ENCODE peak calls at places on chromosomes 5 and 9, in eight cellular contexts. E is body of pancreas, Y is brain microvascular endothelial cell, S is endothelial cell of umbilical vein, U is transverse colon, R is tibial nerve, W is tibial artery, A is pancreas. L is an unnamed sample.

GRCh38 chr5:178538624-178539344 is 51.4 kb downstream of the COL23A1 start:
- DNase-seq in Y (no peak), S (no peak), W (no peak), R (no peak), E (no peak), U (no peak), A (no peak), L (no peak)

GRCh38 chr9:119905706-119906105 is 536.5 kb upstream of the BRINP1 start:
- DNase-seq in S (no peak), U (no peak), E (no peak), R (no peak), A (no peak), W (no peak), Y (no peak), L (no peak)

GRCh38 chr5:32274548-32275420 is 38.0 kb downstream of the MTMR12 start:
- DNase-seq in A (no peak), S (peak), Y (peak), R (no peak), W (no peak), E (no peak), U (no peak), L (peak)

GRCh38 chr5:179137001-179137642 is 76.9 kb downstream of the ZNF354C start:
- DNase-seq in W (no peak), S (no peak), R (no peak), A (no peak), E (no peak), Y (no peak), U (no peak), L (peak)

GRCh38 chr9:129867138-129868032 is 32.1 kb downstream of the USP20 start:
- DNase-seq in U (no peak), S (no peak), Y (no peak), W (no peak), A (no peak), R (no peak), E (no peak), L (no peak)

GRCh38 chr5:1800470-1801060 is 642 bp upstream of the NDUFS6 start:
- DNase-seq in Y (no peak), S (peak), R (no peak), W (peak), A (no peak), U (peak), E (no peak), L (no peak)

GRCh38 chr5:54013556-54014157 is 296.7 kb downstream of the ARL15 start:
- DNase-seq in A (no peak), S (peak), Y (peak), E (peak), R (no peak), U (peak), W (no peak), L (no peak)

GRCh38 chr9:131642496-131643083 is 97.3 kb downstream of the PRRT1B start:
- DNase-seq in E (no peak), R (no peak), W (no peak), S (no peak), Y (no peak), U (no peak), A (no peak), L (no peak)

GRCh38 chr5:81006955-81007636 is 46.9 kb downstream of the RASGRF2 start:
- DNase-seq in E (no peak), R (no peak), S (no peak), A (no peak), W (no peak), Y (no peak), U (no peak), L (no peak)

GRCh38 chr9:129735546-129735945 is 17.3 kb downstream of the PTGES start:
- DNase-seq in E (no peak), Y (no peak), W (no peak), U (no peak), A (no peak), S (no peak), R (no peak), L (no peak)

GRCh38 chr5:19987594-19988345 is at the start of gene CDH18:
- DNase-seq in A (peak), E (peak), U (no peak), S (peak), R (peak), Y (peak), W (peak), L (peak)

GRCh38 chr9:116151966-116152381 is 1.6 kb upstream of the PAPPA start:
- DNase-seq in S (peak), A (no peak), U (no peak), Y (peak), E (no peak), R (no peak), W (no peak), L (no peak)

GRCh38 chr9:125633116-125633743 is 73.8 kb downstream of the MAPKAP1 start:
- DNase-seq in E (peak), U (no peak), A (no peak), Y (no peak), R (no peak), S (no peak), W (no peak), L (no peak)

GRCh38 chr9:84322830-84323229 is 17.7 kb downstream of the SLC28A3 start:
- DNase-seq in E (no peak), W (no peak), A (no peak), Y (peak), U (no peak), S (peak), R (no peak), L (no peak)

GRCh38 chr5:15720515-15720914 is 220.5 kb downstream of the FBXL7 start:
- DNase-seq in R (no peak), S (no peak), A (no peak), E (no peak), U (no peak), Y (no peak), W (no peak), L (no peak)

GRCh38 chr9:127336708-127337352 is 60.1 kb upstream of the SLC2A8 start:
- DNase-seq in R (peak), A (peak), U (peak), S (peak), W (peak), Y (peak), E (peak), L (peak)

GRCh38 chr9:36036780-36037579 is at the start of gene RECK:
- DNase-seq in W (peak), S (peak), U (peak), Y (peak), A (peak), R (peak), E (peak), L (peak)

GRCh38 chr5:118692811-118693342 is 295.5 kb downstream of the DTWD2 start:
- DNase-seq in R (no peak), S (no peak), A (no peak), W (no peak), E (no peak), Y (no peak), U (no peak), L (peak)

GRCh38 chr5:19044931-19045695 is 942.9 kb downstream of the CDH18 start:
- DNase-seq in S (no peak), W (no peak), R (no peak), A (no peak), U (no peak), E (no peak), Y (no peak), L (no peak)

GRCh38 chr9:37034320-37034937 is 361 bp upstream of the PAX5 start:
- DNase-seq in W (no peak), S (no peak), Y (no peak), A (peak), R (no peak), U (peak), E (no peak), L (no peak)

GRCh38 chr9:125457357-125457756 is 195.7 kb downstream of the GAPVD1 start:
- DNase-seq in R (no peak), U (no peak), Y (no peak), E (no peak), W (no peak), S (no peak), A (no peak), L (no peak)

GRCh38 chr5:176780951-176781350 is 29.4 kb upstream of the UNC5A start:
- DNase-seq in R (no peak), W (peak), E (peak), S (no peak), A (peak), U (no peak), Y (no peak), L (peak)

GRCh38 chr9:3676766-3677165 is 151.0 kb upstream of the RFX3 start:
- DNase-seq in S (no peak), E (no peak), W (no peak), U (no peak), Y (no peak), R (no peak), A (no peak), L (no peak)

DNA sequence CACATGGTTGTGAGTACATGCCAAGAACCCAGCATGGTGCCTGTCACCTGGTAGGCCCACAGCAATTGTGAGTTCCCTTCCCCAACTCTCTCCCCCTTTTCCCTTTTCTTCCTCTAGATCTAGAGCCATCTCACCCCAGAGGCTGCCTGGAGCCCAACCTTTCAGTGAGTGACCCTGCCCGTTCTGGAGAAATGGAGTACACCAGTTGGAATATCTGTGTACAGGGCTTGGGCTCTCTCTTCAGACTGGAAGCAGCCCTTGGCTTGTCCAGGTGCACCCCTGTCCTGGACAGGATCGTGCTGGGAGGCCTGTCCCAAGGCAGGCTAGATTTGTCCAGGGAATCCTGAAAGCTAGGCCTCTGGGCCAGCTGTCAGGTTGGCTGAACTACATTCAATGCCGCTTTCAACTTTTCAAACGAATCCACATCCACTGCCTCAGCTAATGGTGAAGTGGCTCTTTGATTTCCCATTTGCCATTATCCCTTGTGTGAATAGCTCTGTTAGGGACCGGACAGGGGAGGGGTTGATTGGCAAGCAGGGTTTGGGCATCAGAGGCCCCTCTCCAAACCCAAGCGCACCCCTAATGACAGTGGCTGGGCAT is 211.0 kb downstream of the DAB2IP start:
- DNase-seq in U (no peak), S (no peak), Y (no peak), R (no peak), A (no peak), W (no peak), E (no peak), L (no peak)
- H3K27ac ChIP-seq in U (no peak), S (no peak), Y (no peak), R (no peak), A (no peak), W (no peak), E (no peak), L (no peak)

GRCh38 chr5:151155777-151156731 is 1.5 kb downstream of the ANXA6 start:
- DNase-seq in E (peak), R (no peak), U (peak), S (peak), Y (peak), W (peak), A (no peak), L (peak)
- TF ChIP-seq CTCF in E (no peak), R (no peak), U (no peak), S (no peak), Y (peak), W (no peak), A (no peak), L (no peak)

DNA sequence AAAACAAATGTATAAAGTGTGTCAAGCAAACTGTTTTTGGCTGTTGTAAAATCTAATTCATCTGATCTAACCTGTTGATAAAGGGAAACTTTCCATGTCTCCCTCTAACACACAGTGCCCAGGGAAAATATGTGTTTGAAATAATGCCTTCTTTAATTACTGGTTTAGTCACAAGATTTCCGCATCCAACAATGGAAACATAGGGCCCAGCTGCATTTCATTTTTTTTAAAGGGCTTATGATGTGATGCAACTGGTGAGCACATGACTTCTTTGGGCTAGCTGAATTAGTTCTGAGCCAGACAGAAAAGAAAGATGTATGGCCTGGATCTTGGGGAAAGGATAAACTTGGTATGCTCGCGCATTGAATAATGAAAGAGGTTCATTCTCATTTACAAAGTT is 30.5 kb downstream of the SLC25A46 start:
- DNase-seq in U (no peak), E (no peak), A (no peak), W (no peak), S (no peak), Y (peak), R (no peak), L (no peak)
- H3K27ac ChIP-seq in U (no peak), E (no peak), A (no peak), W (peak), S (no peak), Y (peak), R (no peak), L (no peak)

DNA sequence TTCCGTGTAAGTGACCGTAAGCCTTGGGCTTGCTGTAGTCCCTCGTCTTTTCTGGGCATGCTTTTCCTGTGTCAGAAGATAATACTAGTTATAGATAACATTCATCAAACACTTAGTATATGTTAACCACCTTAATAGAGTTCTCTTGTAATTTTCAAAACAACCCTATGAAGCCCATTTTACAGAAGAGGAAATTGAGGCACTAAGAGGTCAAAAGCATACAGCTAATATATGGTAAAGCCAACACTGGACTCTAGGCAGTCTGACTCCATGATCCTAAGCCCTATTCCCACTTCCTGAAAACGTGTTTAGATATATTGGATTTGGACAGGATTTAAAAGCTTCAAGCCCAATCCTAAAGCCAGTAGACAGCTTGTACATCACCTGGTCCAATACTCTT is 153.8 kb downstream of the CEP120 start:
- DNase-seq in E (no peak), U (no peak), S (no peak), R (no peak), A (no peak), Y (no peak), W (no peak), L (no peak)
- TF ChIP-seq CTCF in E (no peak), U (no peak), S (no peak), R (no peak), A (no peak), Y (no peak), W (no peak), L (no peak)

GRCh38 chr5:132807163-132807838 is 5.8 kb upstream of the SOWAHA start:
- DNase-seq in E (peak), W (peak), S (no peak), U (peak), Y (no peak), A (no peak), R (no peak), L (no peak)
- H3K27ac ChIP-seq in E (peak), W (no peak), S (no peak), U (peak), Y (no peak), A (peak), R (no peak), L (no peak)

GRCh38 chr5:56359809-56360685 is 126.9 kb upstream of the ANKRD55 start:
- DNase-seq in A (no peak), U (no peak), E (no peak), W (no peak), Y (no peak), S (no peak), R (no peak), L (no peak)

GRCh38 chr5:56357426-56357825 is 124.3 kb upstream of the ANKRD55 start:
- DNase-seq in Y (no peak), E (no peak), U (no peak), R (no peak), A (no peak), W (no peak), S (no peak), L (no peak)

GRCh38 chr5:56359429-56359781 is 126.3 kb upstream of the ANKRD55 start:
- DNase-seq in Y (no peak), S (no peak), R (no peak), W (no peak), U (no peak), A (no peak), E (no peak), L (no peak)

GRCh38 chr5:56358046-56358445 is 124.9 kb upstream of the ANKRD55 start:
- DNase-seq in R (no peak), E (no peak), A (no peak), Y (no peak), W (no peak), S (no peak), U (no peak), L (no peak)

GRCh38 chr5:56358703-56359428 is 125.7 kb upstream of the ANKRD55 start:
- DNase-seq in S (peak), U (no peak), Y (peak), E (peak), A (peak), R (no peak), W (peak), L (peak)
- TF ChIP-seq CTCF in S (no peak), U (no peak), Y (no peak), E (peak), A (no peak), R (no peak), W (no peak), L (no peak)

DNA sequence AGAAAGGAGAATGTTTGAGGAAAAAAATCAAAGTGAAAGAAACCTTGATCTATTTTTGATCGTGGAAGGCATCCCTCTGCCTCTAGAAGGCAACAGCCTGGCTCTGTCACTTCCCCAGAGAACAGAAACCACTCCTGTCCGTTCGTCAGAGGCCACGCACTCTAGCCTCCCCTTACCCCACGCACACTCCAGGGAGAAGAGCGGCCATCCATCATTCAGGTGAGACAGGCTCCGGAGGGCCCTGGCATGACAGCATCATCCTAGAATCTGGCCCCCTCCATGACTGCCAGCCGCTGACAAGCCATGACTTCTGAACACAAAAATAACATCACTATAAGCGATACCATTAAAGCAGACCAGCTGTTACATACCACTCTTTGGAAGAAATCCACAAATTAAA is 135.8 kb downstream of the ROR2 start:
- DNase-seq in U (no peak), W (peak), Y (no peak), A (no peak), S (no peak), R (no peak), E (no peak), L (no peak)
- H3K27ac ChIP-seq in U (peak), W (no peak), Y (no peak), A (no peak), S (no peak), R (no peak), E (no peak), L (no peak)

DNA sequence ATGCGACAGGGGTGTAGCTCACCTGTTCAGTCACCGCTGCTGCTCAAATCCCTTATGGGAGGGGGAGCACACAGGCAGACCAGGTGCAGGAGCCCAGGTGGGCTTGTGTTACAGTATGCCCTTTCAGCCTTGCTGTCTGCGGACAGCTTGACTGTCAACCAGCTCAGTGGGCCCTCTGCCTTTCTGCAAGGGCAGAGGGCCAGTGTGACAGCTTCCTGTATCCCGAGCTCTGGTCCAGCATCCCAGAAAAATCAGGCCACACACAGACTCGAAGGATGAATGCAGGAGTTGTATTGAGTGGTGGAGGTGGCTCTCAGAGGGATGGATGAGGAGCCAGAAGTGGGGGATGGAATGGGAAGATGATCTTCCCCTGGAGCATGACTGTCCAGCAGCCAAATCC is 172.2 kb downstream of the C5orf15 start:
- DNase-seq in U (no peak), R (no peak), E (no peak), S (no peak), A (no peak), W (no peak), Y (no peak), L (no peak)
- TF ChIP-seq CTCF in U (no peak), R (no peak), E (no peak), S (no peak), A (no peak), W (no peak), Y (no peak), L (no peak)

L was measured in heart left ventricle.